ENCODE peak calls at places on chromosomes 4 and X, in four cellular contexts. One of them, this sample, is unnamed.

GRCh38 chrX:38552721-38553120 is 8.6 kb upstream of the TSPAN7 start:
- DNase-seq in HFFc6: no peak
- DNase-seq in Right ventricle myocardium superior: no peak
- DNase-seq in WERI-Rb-1: no peak
- DNase-seq in this sample: no peak

GRCh38 chr4:30396772-30397475 is 323.2 kb upstream of the PCDH7 start:
- DNase-seq in Right ventricle myocardium superior: no peak
- DNase-seq in HFFc6: no peak
- DNase-seq in WERI-Rb-1: no peak
- DNase-seq in this sample: no peak

GRCh38 chr4:145904413-145905177 is 34.0 kb downstream of the ZNF827 start:
- DNase-seq in Right ventricle myocardium superior: no peak
- DNase-seq in HFFc6: no peak
- DNase-seq in WERI-Rb-1: no peak
- DNase-seq in this sample: no peak

GRCh38 chrX:119917877-119918276 is 22.2 kb downstream of the AKAP14 start:
- DNase-seq in HFFc6: no peak
- DNase-seq in Right ventricle myocardium superior: no peak
- DNase-seq in WERI-Rb-1: no peak
- DNase-seq in this sample: no peak

GRCh38 chr4:15066140-15066539 is 63.9 kb downstream of the CPEB2 start:
- DNase-seq in Right ventricle myocardium superior: no peak
- DNase-seq in HFFc6: no peak
- DNase-seq in WERI-Rb-1: no peak
- DNase-seq in this sample: no peak

GRCh38 chr4:145521282-145521681 is 39.6 kb downstream of the SMAD1 start:
- DNase-seq in Right ventricle myocardium superior: no peak
- DNase-seq in HFFc6: no peak
- DNase-seq in WERI-Rb-1: no peak
- DNase-seq in this sample: no peak

GRCh38 chr4:2836391-2836859 is 7.2 kb upstream of the ADD1 start:
- DNase-seq in WERI-Rb-1: no peak
- DNase-seq in Right ventricle myocardium superior: no peak
- DNase-seq in HFFc6: no peak
- DNase-seq in this sample: no peak

GRCh38 chrX:150449313-150449712 is 86.2 kb downstream of the MAMLD1 start:
- DNase-seq in HFFc6: no peak
- DNase-seq in Right ventricle myocardium superior: no peak
- DNase-seq in WERI-Rb-1: no peak
- DNase-seq in this sample: no peak

GRCh38 chr4:77036206-77036605 is 39.6 kb downstream of the CCNI start:
- DNase-seq in Right ventricle myocardium superior: no peak
- DNase-seq in HFFc6: peak
- DNase-seq in WERI-Rb-1: no peak
- DNase-seq in this sample: no peak

GRCh38 chr4:77854431-77855111 is 8.1 kb upstream of the MRPL1 start:
- DNase-seq in WERI-Rb-1: no peak
- DNase-seq in HFFc6: no peak
- DNase-seq in Right ventricle myocardium superior: no peak
- DNase-seq in this sample: no peak

GRCh38 chrX:80578518-80579105 is 158.4 kb downstream of the TENT5D start:
- DNase-seq in HFFc6: peak
- DNase-seq in Right ventricle myocardium superior: no peak
- DNase-seq in WERI-Rb-1: no peak
- DNase-seq in this sample: no peak

GRCh38 chr4:184165291-184165690 is 52.4 kb downstream of the ENPP6 start:
- DNase-seq in HFFc6: peak
- DNase-seq in Right ventricle myocardium superior: no peak
- DNase-seq in WERI-Rb-1: peak
- DNase-seq in this sample: no peak

GRCh38 chrX:56232221-56233082 is at the start of gene KLF8:
- DNase-seq in WERI-Rb-1: no peak
- DNase-seq in Right ventricle myocardium superior: peak
- DNase-seq in HFFc6: no peak
- DNase-seq in this sample: peak